ENCODE peak calls at places on chromosome 2, in ten cellular contexts. One of them, this sample, is unnamed.

GRCh38 chr2:70084973-70085710 is 2.1 kb upstream of the PCBP1 start:
- DNase-seq in GM23338: peak
- DNase-seq in pancreas: peak
- DNase-seq in HFF-Myc: no peak
- DNase-seq in psoas muscle: peak
- DNase-seq in heart left ventricle: no peak
- DNase-seq in left lung: no peak
- DNase-seq in BE2C: no peak
- DNase-seq in fibroblast of lung: no peak
- DNase-seq in Peyer's patch: peak
- DNase-seq in this sample: no peak

GRCh38 chr2:43576983-43577892 is 18.6 kb downstream of the THADA start:
- DNase-seq in GM23338: peak
- DNase-seq in pancreas: no peak
- DNase-seq in HFF-Myc: no peak
- DNase-seq in psoas muscle: no peak
- DNase-seq in heart left ventricle: no peak
- DNase-seq in left lung: no peak
- DNase-seq in BE2C: peak
- DNase-seq in fibroblast of lung: peak
- DNase-seq in Peyer's patch: no peak
- DNase-seq in this sample: no peak

GRCh38 chr2:73983322-73984202 is 1.1 kb upstream of the TET3 start:
- DNase-seq in GM23338: peak
- DNase-seq in pancreas: peak
- DNase-seq in HFF-Myc: no peak
- DNase-seq in psoas muscle: no peak
- DNase-seq in heart left ventricle: no peak
- DNase-seq in left lung: peak
- DNase-seq in BE2C: no peak
- DNase-seq in fibroblast of lung: no peak
- DNase-seq in Peyer's patch: peak
- DNase-seq in this sample: no peak

GRCh38 chr2:38038682-38039081 is 37.3 kb downstream of the CYP1B1 start:
- DNase-seq in GM23338: no peak
- DNase-seq in pancreas: no peak
- DNase-seq in HFF-Myc: no peak
- DNase-seq in psoas muscle: no peak
- DNase-seq in heart left ventricle: no peak
- DNase-seq in left lung: no peak
- DNase-seq in BE2C: no peak
- DNase-seq in fibroblast of lung: no peak
- DNase-seq in Peyer's patch: no peak
- DNase-seq in this sample: no peak

GRCh38 chr2:67304300-67304890 is 92.7 kb upstream of the ETAA1 start:
- DNase-seq in GM23338: no peak
- DNase-seq in pancreas: no peak
- DNase-seq in HFF-Myc: no peak
- DNase-seq in psoas muscle: no peak
- DNase-seq in heart left ventricle: no peak
- DNase-seq in left lung: no peak
- DNase-seq in BE2C: no peak
- DNase-seq in fibroblast of lung: no peak
- DNase-seq in Peyer's patch: no peak
- DNase-seq in this sample: no peak

GRCh38 chr2:50607746-50608145 is 424.2 kb downstream of the NRXN1 start:
- DNase-seq in GM23338: no peak
- DNase-seq in pancreas: no peak
- DNase-seq in HFF-Myc: no peak
- DNase-seq in psoas muscle: no peak
- DNase-seq in heart left ventricle: no peak
- DNase-seq in left lung: no peak
- DNase-seq in BE2C: no peak
- DNase-seq in fibroblast of lung: no peak
- DNase-seq in Peyer's patch: no peak
- DNase-seq in this sample: no peak

GRCh38 chr2:99772766-99773331 is 283.0 kb upstream of the REV1 start:
- DNase-seq in GM23338: no peak
- DNase-seq in pancreas: no peak
- DNase-seq in HFF-Myc: no peak
- DNase-seq in psoas muscle: no peak
- DNase-seq in heart left ventricle: no peak
- DNase-seq in left lung: no peak
- DNase-seq in BE2C: no peak
- DNase-seq in fibroblast of lung: peak
- DNase-seq in Peyer's patch: no peak
- DNase-seq in this sample: no peak

GRCh38 chr2:26178746-26179436 is 6.0 kb downstream of the GAREM2 start:
- DNase-seq in GM23338: peak
- DNase-seq in pancreas: no peak
- DNase-seq in HFF-Myc: no peak
- DNase-seq in psoas muscle: no peak
- DNase-seq in heart left ventricle: no peak
- DNase-seq in left lung: peak
- DNase-seq in BE2C: peak
- DNase-seq in fibroblast of lung: no peak
- DNase-seq in Peyer's patch: peak
- DNase-seq in this sample: no peak

GRCh38 chr2:29463181-29463900 is 348.1 kb downstream of the CLIP4 start:
- DNase-seq in GM23338: no peak
- DNase-seq in pancreas: no peak
- DNase-seq in HFF-Myc: no peak
- DNase-seq in psoas muscle: no peak
- DNase-seq in heart left ventricle: no peak
- DNase-seq in left lung: no peak
- DNase-seq in BE2C: no peak
- DNase-seq in fibroblast of lung: peak
- DNase-seq in Peyer's patch: no peak
- DNase-seq in this sample: no peak

GRCh38 chr2:12057436-12058166 is 311.2 kb downstream of the LPIN1 start:
- DNase-seq in GM23338: no peak
- DNase-seq in pancreas: no peak
- DNase-seq in HFF-Myc: no peak
- DNase-seq in psoas muscle: peak
- DNase-seq in heart left ventricle: peak
- DNase-seq in left lung: peak
- DNase-seq in BE2C: no peak
- DNase-seq in fibroblast of lung: peak
- DNase-seq in Peyer's patch: no peak
- DNase-seq in this sample: no peak

GRCh38 chr2:119431976-119432881 is 575 bp downstream of the TMEM37 start:
- DNase-seq in GM23338: peak
- DNase-seq in pancreas: no peak
- DNase-seq in HFF-Myc: no peak
- DNase-seq in psoas muscle: no peak
- DNase-seq in heart left ventricle: peak
- DNase-seq in left lung: peak
- DNase-seq in BE2C: no peak
- DNase-seq in fibroblast of lung: peak
- DNase-seq in Peyer's patch: peak
- DNase-seq in this sample: no peak

GRCh38 chr2:119431155-119431975 is at the start of gene TMEM37:
- DNase-seq in GM23338: peak
- DNase-seq in pancreas: peak
- DNase-seq in HFF-Myc: no peak
- DNase-seq in psoas muscle: peak
- DNase-seq in heart left ventricle: peak
- DNase-seq in left lung: peak
- DNase-seq in BE2C: peak
- DNase-seq in fibroblast of lung: peak
- DNase-seq in Peyer's patch: peak
- DNase-seq in this sample: no peak

GRCh38 chr2:119433636-119434327 is 2.1 kb downstream of the TMEM37 start:
- DNase-seq in GM23338: no peak
- DNase-seq in pancreas: no peak
- DNase-seq in HFF-Myc: no peak
- DNase-seq in psoas muscle: no peak
- DNase-seq in heart left ventricle: no peak
- DNase-seq in left lung: no peak
- DNase-seq in BE2C: no peak
- DNase-seq in fibroblast of lung: no peak
- DNase-seq in Peyer's patch: peak
- DNase-seq in this sample: no peak

GRCh38 chr2:119434664-119435063 is 3.0 kb downstream of the TMEM37 start:
- DNase-seq in GM23338: peak
- DNase-seq in pancreas: no peak
- DNase-seq in HFF-Myc: no peak
- DNase-seq in psoas muscle: no peak
- DNase-seq in heart left ventricle: no peak
- DNase-seq in left lung: no peak
- DNase-seq in BE2C: no peak
- DNase-seq in fibroblast of lung: no peak
- DNase-seq in Peyer's patch: peak
- DNase-seq in this sample: no peak

DNA sequence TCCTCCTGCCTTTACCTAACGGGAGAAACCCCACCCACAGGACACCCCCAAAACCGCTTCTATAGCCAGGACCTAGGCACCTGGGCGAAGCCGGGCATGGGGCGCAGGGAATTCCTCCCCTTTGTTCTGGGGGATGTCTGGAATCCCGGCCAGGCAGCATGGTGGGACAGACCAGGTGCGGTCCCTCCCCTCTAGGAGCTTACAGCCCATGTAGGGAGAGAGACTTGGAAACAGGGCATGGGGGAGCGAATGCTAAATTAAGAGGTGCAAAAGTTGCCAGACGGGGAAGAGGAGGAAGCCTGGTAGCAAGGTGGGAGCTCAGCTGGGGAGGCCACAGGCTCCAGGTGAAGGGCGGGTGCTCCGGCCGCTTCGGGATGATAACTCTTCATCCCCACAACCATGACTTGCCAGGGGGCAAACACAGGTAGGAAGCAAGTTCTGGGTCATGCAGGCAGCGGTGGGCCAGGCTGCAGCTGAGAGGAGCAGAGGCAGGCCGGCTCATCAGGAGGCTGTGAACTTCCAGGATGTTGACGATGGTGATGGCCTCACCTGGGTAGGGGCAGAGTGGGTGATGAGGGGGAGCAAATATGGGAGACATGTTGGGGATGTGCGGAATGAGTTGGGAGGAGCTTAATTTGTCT is 1.3 kb downstream of the TMEM37 start:
- DNase-seq in GM23338: peak
- DNase-seq in pancreas: no peak
- DNase-seq in HFF-Myc: no peak
- DNase-seq in psoas muscle: no peak
- DNase-seq in heart left ventricle: no peak
- DNase-seq in left lung: no peak
- DNase-seq in BE2C: no peak
- DNase-seq in fibroblast of lung: no peak
- DNase-seq in Peyer's patch: peak
- DNase-seq in this sample: no peak
- H3K4me3 ChIP-seq in GM23338: peak
- H3K4me3 ChIP-seq in pancreas: peak
- H3K4me3 ChIP-seq in HFF-Myc: no peak
- H3K4me3 ChIP-seq in psoas muscle: peak
- H3K4me3 ChIP-seq in heart left ventricle: peak
- H3K4me3 ChIP-seq in left lung: peak
- H3K4me3 ChIP-seq in BE2C: no peak
- H3K4me3 ChIP-seq in fibroblast of lung: peak
- H3K4me3 ChIP-seq in Peyer's patch: peak
- H3K4me3 ChIP-seq in this sample: no peak

DNA sequence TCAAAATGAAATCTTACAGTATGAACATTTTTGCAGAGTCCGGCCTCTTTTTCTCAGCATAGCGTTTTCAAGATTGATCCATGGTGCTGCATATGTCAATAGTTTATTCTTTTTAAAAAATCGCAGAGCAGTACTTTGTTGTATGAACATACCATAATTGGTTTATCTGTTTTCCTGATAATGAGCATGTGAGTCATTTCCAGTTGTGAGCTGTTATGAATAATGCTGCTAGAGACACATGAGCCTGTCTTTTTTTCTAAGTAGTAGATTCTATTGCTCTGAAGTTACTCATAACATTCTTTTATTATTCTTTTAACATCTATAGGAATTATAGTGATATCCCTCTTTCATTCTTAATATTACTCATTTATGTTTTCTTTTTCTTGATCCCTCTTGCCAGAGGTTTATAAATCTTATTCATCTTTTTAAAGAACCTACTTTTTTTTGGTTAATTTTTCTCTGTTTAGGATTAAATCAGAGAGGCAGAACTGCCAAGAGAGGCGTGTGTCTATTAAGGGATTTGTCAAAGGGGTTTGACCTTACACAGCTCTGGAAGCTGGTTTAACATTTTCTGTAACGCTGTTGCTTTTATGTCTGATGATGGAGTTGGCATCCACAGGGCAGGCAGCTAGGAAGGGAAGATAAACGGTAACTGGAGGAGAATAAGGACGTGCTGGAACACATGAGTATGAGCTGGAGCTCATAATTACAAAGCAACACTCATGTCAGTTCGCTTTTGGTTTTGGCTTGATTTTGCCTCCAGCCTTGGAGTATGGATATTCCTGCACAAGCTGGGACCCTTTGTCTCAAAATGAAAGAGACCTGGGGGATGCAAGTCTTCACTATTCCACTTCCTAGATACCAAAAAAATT is 47.5 kb downstream of the MGAT5 start:
- DNase-seq in GM23338: no peak
- DNase-seq in pancreas: no peak
- DNase-seq in HFF-Myc: no peak
- DNase-seq in psoas muscle: no peak
- DNase-seq in heart left ventricle: no peak
- DNase-seq in left lung: no peak
- DNase-seq in BE2C: no peak
- DNase-seq in fibroblast of lung: peak
- DNase-seq in Peyer's patch: no peak
- DNase-seq in this sample: no peak
- TF ChIP-seq CTCF in GM23338: no peak
- TF ChIP-seq CTCF in pancreas: no peak
- TF ChIP-seq CTCF in HFF-Myc: no peak
- TF ChIP-seq CTCF in psoas muscle: no peak
- TF ChIP-seq CTCF in heart left ventricle: no peak
- TF ChIP-seq CTCF in left lung: no peak
- TF ChIP-seq CTCF in BE2C: no peak
- TF ChIP-seq CTCF in fibroblast of lung: no peak
- TF ChIP-seq CTCF in Peyer's patch: no peak
- TF ChIP-seq CTCF in this sample: no peak

DNA sequence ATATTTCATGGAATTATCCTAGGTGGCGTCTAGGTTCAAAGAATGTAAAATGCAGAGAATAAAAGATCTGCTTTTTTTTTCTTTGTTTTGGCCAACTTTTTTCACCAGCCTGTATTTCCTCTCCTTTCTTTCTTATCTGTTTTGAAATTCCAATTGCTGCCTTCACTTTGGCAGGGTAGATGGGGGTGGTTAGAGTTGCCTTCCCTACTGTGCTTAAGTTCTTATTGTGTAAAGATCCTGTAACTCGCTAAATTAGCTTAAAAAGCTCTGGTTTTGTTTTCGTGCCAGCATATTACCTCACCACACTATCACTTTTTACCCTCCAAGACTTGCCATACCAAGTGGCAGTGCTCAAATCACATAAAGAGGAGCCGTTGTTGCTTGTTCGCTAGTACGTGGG is 921.6 kb downstream of the DPP10 start:
- DNase-seq in GM23338: peak
- DNase-seq in pancreas: no peak
- DNase-seq in HFF-Myc: no peak
- DNase-seq in psoas muscle: no peak
- DNase-seq in heart left ventricle: no peak
- DNase-seq in left lung: no peak
- DNase-seq in BE2C: no peak
- DNase-seq in fibroblast of lung: peak
- DNase-seq in Peyer's patch: no peak
- DNase-seq in this sample: no peak
- H3K4me3 ChIP-seq in GM23338: no peak
- H3K4me3 ChIP-seq in pancreas: no peak
- H3K4me3 ChIP-seq in HFF-Myc: no peak
- H3K4me3 ChIP-seq in psoas muscle: no peak
- H3K4me3 ChIP-seq in heart left ventricle: no peak
- H3K4me3 ChIP-seq in left lung: no peak
- H3K4me3 ChIP-seq in BE2C: no peak
- H3K4me3 ChIP-seq in fibroblast of lung: no peak
- H3K4me3 ChIP-seq in Peyer's patch: no peak
- H3K4me3 ChIP-seq in this sample: no peak

GRCh38 chr2:60351321-60351720 is 202.1 kb downstream of the BCL11A start:
- DNase-seq in GM23338: no peak
- DNase-seq in pancreas: no peak
- DNase-seq in HFF-Myc: no peak
- DNase-seq in psoas muscle: no peak
- DNase-seq in heart left ventricle: no peak
- DNase-seq in left lung: no peak
- DNase-seq in BE2C: no peak
- DNase-seq in fibroblast of lung: no peak
- DNase-seq in Peyer's patch: no peak
- DNase-seq in this sample: no peak
- TF ChIP-seq CTCF in GM23338: no peak
- TF ChIP-seq CTCF in pancreas: no peak
- TF ChIP-seq CTCF in HFF-Myc: no peak
- TF ChIP-seq CTCF in psoas muscle: no peak
- TF ChIP-seq CTCF in heart left ventricle: no peak
- TF ChIP-seq CTCF in left lung: no peak
- TF ChIP-seq CTCF in BE2C: no peak
- TF ChIP-seq CTCF in fibroblast of lung: no peak
- TF ChIP-seq CTCF in Peyer's patch: no peak
- TF ChIP-seq CTCF in this sample: no peak